ENCODE peak calls at places on chromosomes 4 and X, in nine cellular contexts. C is WTC11; J is cardiac muscle cell; V is choroid plexus epithelial cell; E is stomach; L is K562; Z is CD8-positive, alpha-beta T cell; K is GM12865; H is spleen. Q is an unnamed sample.

GRCh38 chr4:143381171-143382118 is 44.8 kb downstream of the GAB1 start:
- DNase-seq in C (no peak), J (peak; percentile 63), V (peak; percentile 92), E (peak; percentile 85), L (peak; percentile 23), Z (no peak), K (peak; percentile 54), H (no peak), Q (no peak)

GRCh38 chr4:5890063-5890727 is 2.7 kb downstream of the CRMP1 start:
- DNase-seq in C (peak; percentile 93), J (peak; percentile 72), V (peak; percentile 4), E (no peak), L (no peak), Z (no peak), K (no peak), H (no peak), Q (no peak)

GRCh38 chrX:19568422-19568821 is 53.1 kb upstream of the MAP3K15 start:
- DNase-seq in C (no peak), J (no peak), V (no peak), E (no peak), L (no peak), Z (no peak), K (no peak), H (no peak), Q (no peak)

GRCh38 chr4:17418010-17418409 is 93.9 kb downstream of the QDPR start:
- DNase-seq in C (no peak), J (no peak), V (no peak), E (no peak), L (no peak), Z (no peak), K (no peak), H (no peak), Q (no peak)

GRCh38 chr4:157983300-157983699 is 189.5 kb downstream of the GASK1B start:
- DNase-seq in C (no peak), J (no peak), V (no peak), E (no peak), L (no peak), Z (no peak), K (no peak), H (no peak), Q (no peak)

GRCh38 chr4:3317011-3317655 is 24.3 kb downstream of the RGS12 start:
- DNase-seq in C (no peak), J (no peak), V (no peak), E (peak; percentile 22), L (no peak), Z (no peak), K (no peak), H (peak; percentile 69), Q (peak; percentile 80)

GRCh38 chrX:39905475-39905889 is 192.3 kb downstream of the BCOR start:
- DNase-seq in C (no peak), J (peak; percentile 29), V (no peak), E (no peak), L (peak; percentile 38), Z (no peak), K (no peak), H (no peak), Q (no peak)

GRCh38 chr4:181202249-181202648 is 1041.0 kb upstream of the TENM3 start:
- DNase-seq in C (no peak), J (no peak), V (no peak), E (no peak), L (no peak), Z (no peak), K (no peak), H (no peak), Q (no peak)

GRCh38 chr4:124322234-124322831 is 390.2 kb downstream of the ANKRD50 start:
- DNase-seq in C (no peak), J (peak; percentile 47), V (peak; percentile 72), E (no peak), L (peak; percentile 19), Z (no peak), K (peak; percentile 23), H (no peak), Q (no peak)

GRCh38 chr4:86508436-86508835 is 85.7 kb upstream of the PTPN13 start:
- DNase-seq in C (no peak), J (no peak), V (peak; percentile 38), E (no peak), L (no peak), Z (no peak), K (no peak), H (no peak), Q (no peak)

DNA sequence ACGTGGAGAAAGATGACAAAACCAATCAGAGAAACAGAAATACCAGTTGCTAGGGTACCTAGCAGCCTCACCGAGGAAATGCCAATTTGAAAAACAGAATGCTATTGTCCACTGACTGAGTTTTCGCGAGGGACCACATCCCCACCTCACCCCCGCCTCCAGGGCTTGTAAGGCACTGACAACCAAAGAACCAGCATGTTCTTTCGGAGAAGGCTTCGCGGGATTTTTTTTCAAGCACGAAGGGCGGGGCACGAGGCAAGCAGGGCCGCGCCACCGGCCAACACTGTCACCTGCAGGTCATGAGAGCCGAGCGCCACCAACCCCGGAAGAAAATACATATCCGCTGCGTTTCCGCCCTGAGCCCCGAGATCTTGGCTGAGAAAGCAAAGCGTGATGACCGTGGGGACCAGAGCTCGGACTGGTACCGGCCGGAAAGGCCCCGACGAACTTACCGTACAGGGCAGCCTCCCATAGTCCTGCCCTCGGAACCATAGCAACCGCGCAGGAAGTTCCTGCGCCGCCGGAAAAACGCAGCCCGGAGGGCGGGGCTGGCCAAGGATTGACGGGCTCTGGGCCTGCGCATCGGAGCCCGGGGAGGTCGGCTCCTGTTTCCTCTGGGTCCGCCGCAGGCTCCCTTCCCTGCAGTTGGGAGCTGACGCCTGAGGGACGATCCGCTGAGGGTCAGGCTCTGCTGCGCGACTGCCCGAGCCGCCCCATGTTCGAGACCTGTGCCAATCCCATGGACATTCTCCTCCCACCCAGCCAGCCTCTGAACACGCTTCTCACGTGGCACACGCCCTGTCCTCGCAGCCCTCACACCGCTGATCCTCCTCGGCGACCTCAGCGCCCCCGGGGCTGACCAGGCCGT is 59.2 kb upstream of the PAGE5 start:
- DNase-seq in C (peak; percentile 80), J (peak; percentile 88), V (peak; percentile 89), E (peak; percentile 88), L (peak; percentile 77), Z (peak; percentile 81), K (peak; percentile 93), H (peak; percentile 95), Q (peak; percentile 95)
- TF ChIP-seq CTCF in C (no peak), J (peak; percentile 23), V (no peak), E (peak; percentile 5), L (peak; percentile 78), Z (peak; percentile 64), K (peak; percentile 71), H (peak; percentile 59), Q (peak; percentile 28)

GRCh38 chr4:4425119-4425690 is 38.3 kb downstream of the NSG1 start:
- DNase-seq in C (peak; percentile 3), J (no peak), V (peak; percentile 6), E (no peak), L (no peak), Z (no peak), K (no peak), H (no peak), Q (no peak)

GRCh38 chr4:4427478-4427870 is 40.6 kb downstream of the NSG1 start:
- DNase-seq in C (no peak), J (no peak), V (no peak), E (no peak), L (no peak), Z (no peak), K (no peak), H (no peak), Q (no peak)

GRCh38 chr4:4427886-4428285 is 41.0 kb downstream of the NSG1 start:
- DNase-seq in C (no peak), J (no peak), V (no peak), E (no peak), L (no peak), Z (no peak), K (no peak), H (no peak), Q (no peak)

GRCh38 chr4:4425696-4426095 is 38.8 kb downstream of the NSG1 start:
- DNase-seq in C (peak; percentile 4), J (no peak), V (no peak), E (no peak), L (no peak), Z (no peak), K (no peak), H (no peak), Q (no peak)

DNA sequence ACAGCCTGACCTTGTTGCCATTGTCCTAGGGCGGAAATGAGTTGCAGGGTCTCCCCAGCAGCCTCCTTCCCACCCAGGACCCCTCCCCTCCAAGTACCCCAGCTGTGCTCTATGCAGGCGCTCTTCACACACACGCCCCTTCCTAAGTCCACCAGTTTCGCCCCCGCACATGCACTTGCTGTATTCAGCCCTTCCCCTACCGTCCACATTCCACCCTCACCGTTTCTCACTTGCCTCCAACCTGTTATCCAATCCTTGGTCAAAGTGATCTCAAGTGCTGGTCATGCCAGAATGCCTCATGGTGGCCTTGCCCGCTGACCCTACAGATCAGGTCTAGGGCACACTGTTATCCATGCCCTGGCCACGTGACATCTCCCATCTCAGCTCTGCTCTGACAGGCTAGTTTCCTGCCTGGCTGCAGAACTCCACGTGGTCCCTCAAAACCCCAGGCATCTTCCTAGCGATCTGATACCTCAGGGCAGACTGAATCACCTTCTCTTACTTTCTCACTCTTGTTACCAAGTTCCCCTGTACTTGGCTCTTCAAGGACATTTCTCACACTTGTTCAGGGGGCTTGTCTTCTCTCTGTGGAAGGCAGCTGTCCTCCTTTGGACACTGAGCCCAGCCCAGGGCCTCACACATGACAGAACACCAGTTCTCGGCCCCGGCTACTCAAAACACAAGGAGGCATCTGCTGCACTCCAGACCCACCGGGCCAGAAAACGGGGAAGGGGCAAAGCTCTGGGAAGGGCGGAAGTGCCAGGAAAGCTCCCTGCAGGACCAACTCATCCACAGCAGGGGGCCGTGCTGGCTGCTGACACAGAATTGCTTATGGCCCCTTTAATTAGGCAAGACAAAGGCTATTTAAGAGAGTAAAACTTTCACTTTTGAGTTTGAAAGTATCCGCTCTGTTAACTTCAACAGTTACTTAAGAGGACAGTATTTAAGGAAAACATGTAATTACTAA is 39.9 kb downstream of the NSG1 start:
- DNase-seq in C (peak; percentile 68), J (no peak), V (peak; percentile 40), E (no peak), L (no peak), Z (no peak), K (no peak), H (no peak), Q (no peak)
- TF ChIP-seq CTCF in C (no peak), J (no peak), V (peak; percentile 12), E (no peak), L (no peak), Z (no peak), K (no peak), H (no peak), Q (no peak)

GRCh38 chr4:147157860-147158701 is 212.4 kb upstream of the TTC29 start:
- DNase-seq in C (peak; percentile 70), J (peak; percentile 73), V (peak; percentile 56), E (peak; percentile 28), L (no peak), Z (no peak), K (no peak), H (peak; percentile 69), Q (peak; percentile 21)
- TF ChIP-seq CTCF in C (no peak), J (no peak), V (no peak), E (no peak), L (no peak), Z (no peak), K (no peak), H (no peak), Q (no peak)

GRCh38 chrX:130264573-130264972 is 4.1 kb downstream of the ZNF280C start:
- DNase-seq in C (no peak), J (no peak), V (peak; percentile 38), E (no peak), L (no peak), Z (no peak), K (peak; percentile 19), H (no peak), Q (no peak)

GRCh38 chrX:130263016-130263415 is 5.7 kb downstream of the ZNF280C start:
- DNase-seq in C (no peak), J (no peak), V (no peak), E (no peak), L (no peak), Z (no peak), K (no peak), H (no peak), Q (no peak)

GRCh38 chrX:130268500-130269170 is at the start of gene ZNF280C:
- DNase-seq in C (peak; percentile 76), J (peak; percentile 83), V (peak; percentile 96), E (peak; percentile 89), L (peak; percentile 92), Z (peak; percentile 76), K (peak; percentile 96), H (peak; percentile 96), Q (peak; percentile 86)
- TF ChIP-seq CTCF in C (no peak), J (peak; percentile 30), V (peak; percentile 49), E (no peak), L (peak; percentile 60), Z (no peak), K (peak; percentile 18), H (peak; percentile 17), Q (no peak)